ENCODE peak calls at places on chromosomes 6 and 20, in five cellular contexts. P, X, Q, C and J are unnamed samples.
A peak's percentile ranks its signal among the peaks of the same experiment; 100 is the strongest.

GRCh38 chr6:90123796-90124195 is 172.8 kb downstream of the BACH2 start:
- DNase-seq in P (no peak), X (no peak), Q (no peak), C (peak; percentile 14), J (no peak)

GRCh38 chr6:74115674-74116073 is 419.7 kb downstream of the CD109 start:
- DNase-seq in P (no peak), X (no peak), Q (no peak), C (no peak), J (no peak)

GRCh38 chr6:148509789-148510581 is 167.3 kb downstream of the SASH1 start:
- DNase-seq in P (no peak), X (peak; percentile 40), Q (peak; percentile 96), C (no peak), J (no peak)

GRCh38 chr6:142913036-142913510 is 31.9 kb downstream of the HIVEP2 start:
- DNase-seq in P (no peak), X (no peak), Q (no peak), C (no peak), J (no peak)

GRCh38 chr20:47790032-47790965 is 5.0 kb upstream of the SULF2 start:
- DNase-seq in P (no peak), X (no peak), Q (no peak), C (no peak), J (no peak)

GRCh38 chr6:84652356-84653026 is 111.9 kb downstream of the TBX18 start:
- DNase-seq in P (no peak), X (no peak), Q (no peak), C (no peak), J (no peak)

GRCh38 chr6:170279977-170280688 is 10.7 kb downstream of the DLL1 start:
- DNase-seq in P (no peak), X (no peak), Q (no peak), C (no peak), J (no peak)

GRCh38 chr6:165616116-165616515 is 46.9 kb downstream of the PDE10A start:
- DNase-seq in P (no peak), X (no peak), Q (no peak), C (no peak), J (no peak)

GRCh38 chr6:130359736-130360135 is 6.1 kb upstream of the TMEM200A start:
- DNase-seq in P (no peak), X (no peak), Q (no peak), C (no peak), J (no peak)

GRCh38 chr6:55082021-55082420 is 92.3 kb upstream of the HCRTR2 start:
- DNase-seq in P (no peak), X (no peak), Q (no peak), C (no peak), J (no peak)

GRCh38 chr6:147141690-147142308 is 62.4 kb upstream of the STXBP5 start:
- DNase-seq in P (no peak), X (no peak), Q (no peak), C (no peak), J (no peak)

GRCh38 chr6:107489636-107490567 is at the start of gene SOBP:
- DNase-seq in P (peak; percentile 91), X (peak; percentile 83), Q (peak; percentile 88), C (peak; percentile 63), J (peak; percentile 64)

GRCh38 chr20:64109831-64110391 is 2.5 kb upstream of the NPBWR2 start:
- DNase-seq in P (no peak), X (peak; percentile 14), Q (peak; percentile 78), C (no peak), J (peak; percentile 34)

GRCh38 chr20:3654326-3655031 is 8.7 kb downstream of the GFRA4 start:
- DNase-seq in P (no peak), X (no peak), Q (peak; percentile 26), C (no peak), J (no peak)

GRCh38 chr6:48048460-48049146 is 62.4 kb downstream of the PTCHD4 start:
- DNase-seq in P (no peak), X (no peak), Q (no peak), C (no peak), J (no peak)

GRCh38 chr6:25130518-25130917 is 148.7 kb upstream of the CARMIL1 start:
- DNase-seq in P (no peak), X (no peak), Q (no peak), C (no peak), J (no peak)

GRCh38 chr6:163416640-163417253 is 2.2 kb downstream of the QKI start:
- DNase-seq in P (peak; percentile 70), X (no peak), Q (no peak), C (no peak), J (no peak)

GRCh38 chr6:15769471-15770088 is 106.8 kb upstream of the DTNBP1 start:
- DNase-seq in P (no peak), X (no peak), Q (no peak), C (peak; percentile 56), J (no peak)

GRCh38 chr20:38369387-38369786 is 23.1 kb downstream of the LBP start:
- DNase-seq in P (peak; percentile 21), X (no peak), Q (no peak), C (peak; percentile 79), J (no peak)

GRCh38 chr6:80235647-80236046 is 129.2 kb downstream of the BCKDHB start:
- DNase-seq in P (no peak), X (no peak), Q (no peak), C (no peak), J (no peak)

GRCh38 chr6:154509421-154510143 is 903 bp downstream of the CNKSR3 start:
- DNase-seq in P (peak; percentile 52), X (peak; percentile 50), Q (peak; percentile 87), C (peak; percentile 63), J (peak; percentile 52)

GRCh38 chr6:148395583-148396101 is 53.0 kb downstream of the SASH1 start:
- DNase-seq in P (no peak), X (no peak), Q (no peak), C (no peak), J (no peak)

GRCh38 chr20:47396762-47397476 is 40.4 kb upstream of the ZMYND8 start:
- DNase-seq in P (no peak), X (no peak), Q (no peak), C (no peak), J (no peak)

GRCh38 chr6:153563001-153563400 is 431.9 kb upstream of the RGS17 start:
- DNase-seq in P (no peak), X (no peak), Q (no peak), C (no peak), J (no peak)

GRCh38 chr20:33332905-33333456 is 50.0 kb downstream of the BPIFB1 start:
- DNase-seq in P (no peak), X (no peak), Q (no peak), C (no peak), J (no peak)

GRCh38 chr6:3305216-3305565 is 46.4 kb downstream of the PSMG4 start:
- DNase-seq in P (no peak), X (no peak), Q (peak; percentile 34), C (no peak), J (no peak)

GRCh38 chr6:107292570-107293285 is 166.6 kb downstream of the PDSS2 start:
- DNase-seq in P (no peak), X (peak; percentile 18), Q (no peak), C (peak; percentile 14), J (no peak)

GRCh38 chr20:37524859-37525708 is 2.6 kb downstream of the BLCAP start:
- DNase-seq in P (no peak), X (no peak), Q (peak; percentile 70), C (no peak), J (no peak)

GRCh38 chr6:225907-226306 is 66.4 kb upstream of the DUSP22 start:
- DNase-seq in P (no peak), X (no peak), Q (no peak), C (no peak), J (no peak)

GRCh38 chr20:61969806-61970205 is 95.9 kb downstream of the TAF4 start:
- DNase-seq in P (no peak), X (no peak), Q (no peak), C (no peak), J (no peak)

GRCh38 chr20:22379472-22379871 is 204.9 kb downstream of the FOXA2 start:
- DNase-seq in P (no peak), X (no peak), Q (no peak), C (no peak), J (no peak)

GRCh38 chr20:14303106-14303505 is 34.3 kb downstream of the FLRT3 start:
- DNase-seq in P (no peak), X (no peak), Q (no peak), C (no peak), J (no peak)

GRCh38 chr6:47919875-47920274 is 138.0 kb downstream of the OPN5 start:
- DNase-seq in P (no peak), X (no peak), Q (no peak), C (no peak), J (no peak)

GRCh38 chr6:1461207-1461606 is 71.8 kb downstream of the FOXF2 start:
- DNase-seq in P (no peak), X (no peak), Q (no peak), C (no peak), J (no peak)

GRCh38 chr6:14865609-14866100 is 380.2 kb upstream of the JARID2 start:
- DNase-seq in P (no peak), X (no peak), Q (no peak), C (peak; percentile 29), J (no peak)

GRCh38 chr6:43211960-43212359 is 17.3 kb downstream of the DNPH1 start:
- DNase-seq in P (no peak), X (no peak), Q (no peak), C (no peak), J (no peak)
- TF ChIP-seq CTCF in P (peak; percentile 30), X (no peak), Q (no peak), C (no peak), J (no peak)

GRCh38 chr6:40330301-40330721 is 256.9 kb downstream of the LRFN2 start:
- DNase-seq in P (no peak), X (no peak), Q (no peak), C (no peak), J (no peak)

GRCh38 chr6:40325791-40326190 is 261.4 kb downstream of the LRFN2 start:
- DNase-seq in P (no peak), X (no peak), Q (no peak), C (peak; percentile 50), J (no peak)

GRCh38 chr6:40326689-40327404 is 260.3 kb downstream of the LRFN2 start:
- DNase-seq in P (no peak), X (no peak), Q (no peak), C (no peak), J (no peak)

GRCh38 chr6:40328988-40329545 is 258.1 kb downstream of the LRFN2 start:
- DNase-seq in P (no peak), X (no peak), Q (no peak), C (no peak), J (no peak)

GRCh38 chr6:40328376-40328987 is 258.7 kb downstream of the LRFN2 start:
- DNase-seq in P (peak; percentile 63), X (peak; percentile 44), Q (no peak), C (peak; percentile 51), J (peak; percentile 67)
- TF ChIP-seq CTCF in P (peak; percentile 90), X (peak; percentile 71), Q (no peak), C (peak; percentile 51), J (peak; percentile 55)

GRCh38 chr6:29522241-29522640 is 34.5 kb upstream of the MAS1L start:
- DNase-seq in P (no peak), X (no peak), Q (no peak), C (no peak), J (no peak)
- TF ChIP-seq CTCF in P (no peak), X (no peak), Q (no peak), C (no peak), J (no peak)

DNA sequence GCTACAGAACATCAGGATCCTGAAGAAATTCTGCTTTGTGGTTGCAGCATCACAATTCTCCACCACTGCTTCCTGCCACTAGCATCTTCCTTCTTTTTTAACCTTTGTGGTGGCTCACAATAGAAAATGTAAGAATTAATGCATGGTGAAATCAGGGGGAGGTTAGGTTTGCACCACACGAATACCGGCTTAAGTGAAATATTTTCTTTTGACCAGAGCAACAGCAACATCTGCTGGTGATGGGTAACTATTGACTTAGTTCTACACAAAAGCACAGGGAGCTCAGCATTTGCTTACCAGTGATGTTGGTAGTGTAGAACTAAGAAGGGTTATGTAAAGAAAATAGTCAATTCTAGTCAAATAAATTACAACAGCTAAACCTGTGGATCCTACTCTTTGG is 280.5 kb downstream of the SYNE1 start:
- DNase-seq in P (peak; percentile 53), X (no peak), Q (no peak), C (no peak), J (no peak)
- TF ChIP-seq CTCF in P (peak; percentile 59), X (no peak), Q (no peak), C (peak; percentile 14), J (no peak)